ENCODE peak calls at places on chromosome 9, in five cellular contexts. One of them, this sample, is unnamed.

GRCh38 chr9:4293293-4293931 is 6.5 kb downstream of the GLIS3 start:
- DNase-seq in progenitor cell of endocrine pancreas: no peak
- DNase-seq in iPS-NIHi11: no peak
- DNase-seq in GM23338: no peak
- DNase-seq in thoracic aorta: no peak
- DNase-seq in this sample: no peak

GRCh38 chr9:96006961-96007360 is 131.5 kb downstream of the ERCC6L2 start:
- DNase-seq in progenitor cell of endocrine pancreas: no peak
- DNase-seq in iPS-NIHi11: no peak
- DNase-seq in GM23338: no peak
- DNase-seq in thoracic aorta: no peak
- DNase-seq in this sample: no peak

GRCh38 chr9:114371986-114372917 is 15.5 kb downstream of the AKNA start:
- DNase-seq in progenitor cell of endocrine pancreas: no peak
- DNase-seq in iPS-NIHi11: no peak
- DNase-seq in GM23338: no peak
- DNase-seq in thoracic aorta: no peak
- DNase-seq in this sample: peak

GRCh38 chr9:132582786-132583583 is 579 bp downstream of the BARHL1 start:
- DNase-seq in progenitor cell of endocrine pancreas: no peak
- DNase-seq in iPS-NIHi11: no peak
- DNase-seq in GM23338: no peak
- DNase-seq in thoracic aorta: no peak
- DNase-seq in this sample: no peak

GRCh38 chr9:20394928-20395327 is 227.4 kb downstream of the MLLT3 start:
- DNase-seq in progenitor cell of endocrine pancreas: no peak
- DNase-seq in iPS-NIHi11: peak
- DNase-seq in GM23338: peak
- DNase-seq in thoracic aorta: no peak
- DNase-seq in this sample: no peak

GRCh38 chr9:97534185-97534584 is 32.7 kb downstream of the TMOD1 start:
- DNase-seq in progenitor cell of endocrine pancreas: no peak
- DNase-seq in iPS-NIHi11: no peak
- DNase-seq in GM23338: no peak
- DNase-seq in thoracic aorta: no peak
- DNase-seq in this sample: peak

GRCh38 chr9:131677445-131678180 is 62.3 kb downstream of the RAPGEF1 start:
- DNase-seq in progenitor cell of endocrine pancreas: no peak
- DNase-seq in iPS-NIHi11: no peak
- DNase-seq in GM23338: no peak
- DNase-seq in thoracic aorta: no peak
- DNase-seq in this sample: no peak

GRCh38 chr9:26947736-26948135 is 694 bp upstream of the PLAA start:
- DNase-seq in progenitor cell of endocrine pancreas: no peak
- DNase-seq in iPS-NIHi11: no peak
- DNase-seq in GM23338: peak
- DNase-seq in thoracic aorta: no peak
- DNase-seq in this sample: no peak

GRCh38 chr9:130835441-130836298 is 616 bp downstream of the ABL1 start:
- DNase-seq in progenitor cell of endocrine pancreas: no peak
- DNase-seq in iPS-NIHi11: peak
- DNase-seq in GM23338: peak
- DNase-seq in thoracic aorta: no peak
- DNase-seq in this sample: peak

This sample was measured in upper lobe of right lung.